ENCODE peak calls at places on chromosomes 12 and 14, in six cellular contexts. One of them, this sample, is unnamed.

GRCh38 chr12:57460457-57461325 is 1.1 kb downstream of the GLI1 start:
- DNase-seq in IMR-90: no peak
- DNase-seq in trophoblast cell: no peak
- DNase-seq in mesenchymal stem cell: no peak
- DNase-seq in H1: peak
- DNase-seq in neuronal stem cell: peak
- DNase-seq in this sample: peak

GRCh38 chr14:77303417-77304156 is 17.1 kb downstream of the POMT2 start:
- DNase-seq in H1: no peak
- DNase-seq in mesenchymal stem cell: peak
- DNase-seq in IMR-90: peak
- DNase-seq in neuronal stem cell: no peak
- DNase-seq in trophoblast cell: peak
- DNase-seq in this sample: no peak

GRCh38 chr12:47312794-47313426 is 233.2 kb upstream of the AMIGO2 start:
- DNase-seq in neuronal stem cell: no peak
- DNase-seq in mesenchymal stem cell: no peak
- DNase-seq in IMR-90: no peak
- DNase-seq in H1: no peak
- DNase-seq in trophoblast cell: no peak
- DNase-seq in this sample: no peak

GRCh38 chr14:100214768-100215079 is 24.2 kb upstream of the YY1 start:
- DNase-seq in IMR-90: no peak
- DNase-seq in trophoblast cell: no peak
- DNase-seq in neuronal stem cell: no peak
- DNase-seq in mesenchymal stem cell: peak
- DNase-seq in H1: no peak
- DNase-seq in this sample: no peak

GRCh38 chr12:133081408-133081806 is 684 bp downstream of the ZNF140 start:
- DNase-seq in IMR-90: no peak
- DNase-seq in H1: no peak
- DNase-seq in trophoblast cell: no peak
- DNase-seq in neuronal stem cell: no peak
- DNase-seq in mesenchymal stem cell: no peak
- DNase-seq in this sample: no peak

GRCh38 chr14:104746951-104747481 is 5.9 kb upstream of the SIVA1 start:
- DNase-seq in neuronal stem cell: no peak
- DNase-seq in mesenchymal stem cell: peak
- DNase-seq in trophoblast cell: no peak
- DNase-seq in H1: no peak
- DNase-seq in IMR-90: peak
- DNase-seq in this sample: no peak

GRCh38 chr12:96883571-96883970 is 23.5 kb upstream of the NEDD1 start:
- DNase-seq in mesenchymal stem cell: peak
- DNase-seq in trophoblast cell: no peak
- DNase-seq in neuronal stem cell: no peak
- DNase-seq in H1: no peak
- DNase-seq in IMR-90: peak
- DNase-seq in this sample: no peak

GRCh38 chr12:69900720-69901131 is 75.7 kb downstream of the MYRFL start:
- DNase-seq in IMR-90: peak
- DNase-seq in mesenchymal stem cell: peak
- DNase-seq in trophoblast cell: peak
- DNase-seq in neuronal stem cell: peak
- DNase-seq in H1: peak
- DNase-seq in this sample: peak

GRCh38 chr14:42149609-42150261 is 543.1 kb downstream of the LRFN5 start:
- DNase-seq in IMR-90: no peak
- DNase-seq in H1: no peak
- DNase-seq in mesenchymal stem cell: peak
- DNase-seq in neuronal stem cell: no peak
- DNase-seq in trophoblast cell: no peak
- DNase-seq in this sample: no peak

GRCh38 chr12:106174876-106175275 is 36.1 kb upstream of the NUAK1 start:
- DNase-seq in neuronal stem cell: no peak
- DNase-seq in trophoblast cell: peak
- DNase-seq in mesenchymal stem cell: no peak
- DNase-seq in IMR-90: peak
- DNase-seq in H1: no peak
- DNase-seq in this sample: no peak

GRCh38 chr14:45426685-45427282 is 173.8 kb upstream of the MIS18BP1 start:
- DNase-seq in IMR-90: peak
- DNase-seq in neuronal stem cell: peak
- DNase-seq in trophoblast cell: peak
- DNase-seq in H1: no peak
- DNase-seq in mesenchymal stem cell: peak
- DNase-seq in this sample: peak

GRCh38 chr14:106831322-106831720 is 1304.9 kb downstream of the TMEM121 start:
- DNase-seq in H1: peak
- DNase-seq in mesenchymal stem cell: no peak
- DNase-seq in IMR-90: no peak
- DNase-seq in trophoblast cell: peak
- DNase-seq in neuronal stem cell: no peak
- DNase-seq in this sample: no peak

GRCh38 chr12:91994208-91994797 is 151.3 kb downstream of the BTG1 start:
- DNase-seq in mesenchymal stem cell: no peak
- DNase-seq in IMR-90: no peak
- DNase-seq in neuronal stem cell: no peak
- DNase-seq in H1: no peak
- DNase-seq in trophoblast cell: no peak
- DNase-seq in this sample: no peak

GRCh38 chr12:132284071-132284492 is 45.3 kb downstream of the GALNT9 start:
- DNase-seq in mesenchymal stem cell: no peak
- DNase-seq in neuronal stem cell: no peak
- DNase-seq in trophoblast cell: no peak
- DNase-seq in H1: no peak
- DNase-seq in IMR-90: peak
- DNase-seq in this sample: no peak

GRCh38 chr14:35034440-35034833 is 11.6 kb upstream of the FAM177A1 start:
- DNase-seq in trophoblast cell: no peak
- DNase-seq in neuronal stem cell: no peak
- DNase-seq in mesenchymal stem cell: no peak
- DNase-seq in H1: no peak
- DNase-seq in IMR-90: no peak
- DNase-seq in this sample: no peak

GRCh38 chr12:109592905-109593272 is 19.3 kb downstream of the MVK start:
- DNase-seq in mesenchymal stem cell: no peak
- DNase-seq in H1: no peak
- DNase-seq in IMR-90: no peak
- DNase-seq in neuronal stem cell: no peak
- DNase-seq in trophoblast cell: no peak
- DNase-seq in this sample: no peak

GRCh38 chr14:96363751-96364336 is 518 bp downstream of the GSKIP start:
- DNase-seq in mesenchymal stem cell: peak
- DNase-seq in IMR-90: peak
- DNase-seq in H1: no peak
- DNase-seq in trophoblast cell: peak
- DNase-seq in neuronal stem cell: no peak
- DNase-seq in this sample: peak

GRCh38 chr12:13211191-13211858 is 14.8 kb downstream of the EMP1 start:
- DNase-seq in IMR-90: peak
- DNase-seq in mesenchymal stem cell: peak
- DNase-seq in neuronal stem cell: no peak
- DNase-seq in H1: no peak
- DNase-seq in trophoblast cell: no peak
- DNase-seq in this sample: no peak

GRCh38 chr12:132493482-132494178 is 3.7 kb downstream of the FBRSL1 start:
- DNase-seq in mesenchymal stem cell: no peak
- DNase-seq in IMR-90: no peak
- DNase-seq in neuronal stem cell: no peak
- DNase-seq in H1: no peak
- DNase-seq in trophoblast cell: no peak
- DNase-seq in this sample: no peak

GRCh38 chr12:23536293-23536692 is 413.2 kb downstream of the SOX5 start:
- DNase-seq in H1: no peak
- DNase-seq in neuronal stem cell: no peak
- DNase-seq in trophoblast cell: no peak
- DNase-seq in mesenchymal stem cell: no peak
- DNase-seq in IMR-90: no peak
- DNase-seq in this sample: no peak

GRCh38 chr14:76056128-76056527 is 70.6 kb downstream of the IFT43 start:
- DNase-seq in IMR-90: peak
- DNase-seq in trophoblast cell: no peak
- DNase-seq in mesenchymal stem cell: peak
- DNase-seq in neuronal stem cell: no peak
- DNase-seq in H1: no peak
- DNase-seq in this sample: peak

GRCh38 chr12:107337354-107338095 is 244.2 kb upstream of the CRY1 start:
- DNase-seq in IMR-90: peak
- DNase-seq in mesenchymal stem cell: no peak
- DNase-seq in trophoblast cell: no peak
- DNase-seq in H1: no peak
- DNase-seq in neuronal stem cell: no peak
- DNase-seq in this sample: no peak

DNA sequence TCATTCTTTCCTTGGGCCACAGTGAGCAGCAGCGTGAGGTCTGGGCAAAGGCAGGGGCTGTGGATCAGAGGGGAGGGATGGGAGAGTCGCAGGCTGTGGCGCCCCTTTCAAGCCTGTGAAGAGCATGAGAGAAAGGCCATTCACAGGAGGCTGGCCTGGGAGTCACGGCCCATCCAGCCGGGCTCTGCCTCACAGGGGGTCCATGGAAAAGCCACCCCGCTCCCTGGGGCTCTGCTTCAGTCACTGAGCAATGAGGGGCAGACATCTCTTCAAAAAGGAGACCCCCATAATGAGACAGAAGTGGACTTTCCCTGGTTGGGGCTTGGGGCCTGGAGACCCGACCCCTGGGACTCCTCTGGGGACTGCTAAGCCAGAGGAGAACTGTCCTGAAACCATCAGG is 117.0 kb upstream of the GSC start:
- DNase-seq in trophoblast cell: no peak
- DNase-seq in mesenchymal stem cell: no peak
- DNase-seq in neuronal stem cell: no peak
- DNase-seq in H1: no peak
- DNase-seq in IMR-90: no peak
- DNase-seq in this sample: no peak
- H4K91ac ChIP-seq in trophoblast cell: no peak
- H4K91ac ChIP-seq in mesenchymal stem cell: no peak
- H4K91ac ChIP-seq in neuronal stem cell: no peak
- H4K91ac ChIP-seq in H1: no peak
- H4K91ac ChIP-seq in IMR-90: no peak
- H4K91ac ChIP-seq in this sample: no peak

GRCh38 chr12:19410211-19410610 is 29.1 kb upstream of the AEBP2 start:
- DNase-seq in IMR-90: no peak
- DNase-seq in H1: no peak
- DNase-seq in mesenchymal stem cell: peak
- DNase-seq in trophoblast cell: no peak
- DNase-seq in neuronal stem cell: no peak
- DNase-seq in this sample: no peak
- H2BK120ac ChIP-seq in IMR-90: no peak
- H2BK120ac ChIP-seq in H1: peak
- H2BK120ac ChIP-seq in mesenchymal stem cell: no peak
- H2BK120ac ChIP-seq in trophoblast cell: no peak
- H2BK120ac ChIP-seq in neuronal stem cell: no peak
- H2BK120ac ChIP-seq in this sample: no peak

GRCh38 chr12:88011755-88012154 is 17.4 kb downstream of the C12orf50 start:
- DNase-seq in mesenchymal stem cell: no peak
- DNase-seq in trophoblast cell: no peak
- DNase-seq in neuronal stem cell: no peak
- DNase-seq in H1: no peak
- DNase-seq in IMR-90: no peak
- DNase-seq in this sample: no peak

GRCh38 chr12:88017964-88018363 is 11.2 kb downstream of the C12orf50 start:
- DNase-seq in IMR-90: no peak
- DNase-seq in trophoblast cell: no peak
- DNase-seq in mesenchymal stem cell: no peak
- DNase-seq in H1: no peak
- DNase-seq in neuronal stem cell: no peak
- DNase-seq in this sample: no peak

GRCh38 chr12:88015825-88016224 is 13.4 kb downstream of the C12orf50 start:
- DNase-seq in mesenchymal stem cell: no peak
- DNase-seq in H1: no peak
- DNase-seq in neuronal stem cell: no peak
- DNase-seq in trophoblast cell: no peak
- DNase-seq in IMR-90: no peak
- DNase-seq in this sample: no peak
- H4K91ac ChIP-seq in mesenchymal stem cell: no peak
- H4K91ac ChIP-seq in H1: no peak
- H4K91ac ChIP-seq in neuronal stem cell: no peak
- H4K91ac ChIP-seq in trophoblast cell: no peak
- H4K91ac ChIP-seq in IMR-90: no peak
- H4K91ac ChIP-seq in this sample: no peak

DNA sequence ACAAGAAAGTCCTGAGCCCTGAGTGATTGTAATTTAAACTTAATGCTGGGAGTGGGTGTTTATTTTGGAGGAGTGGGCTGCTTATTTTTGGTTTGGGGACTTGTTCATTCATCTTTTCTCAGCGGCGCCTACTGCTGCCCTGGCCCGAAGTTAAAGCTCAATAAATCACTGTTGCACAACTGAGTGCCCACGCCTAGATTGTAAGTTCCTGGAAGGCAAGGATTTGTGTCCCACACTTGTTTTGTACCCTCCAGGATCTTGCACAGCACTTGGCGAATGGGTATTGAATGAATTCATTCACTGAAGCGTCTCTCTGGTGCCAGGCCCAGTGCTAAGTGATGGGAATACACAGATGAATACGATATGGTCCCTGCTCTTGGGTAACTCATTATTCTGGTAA is 153.3 kb upstream of the PARP11 start:
- DNase-seq in neuronal stem cell: no peak
- DNase-seq in mesenchymal stem cell: no peak
- DNase-seq in IMR-90: no peak
- DNase-seq in H1: no peak
- DNase-seq in trophoblast cell: no peak
- DNase-seq in this sample: no peak
- H2BK120ac ChIP-seq in neuronal stem cell: no peak
- H2BK120ac ChIP-seq in mesenchymal stem cell: peak
- H2BK120ac ChIP-seq in IMR-90: no peak
- H2BK120ac ChIP-seq in H1: peak
- H2BK120ac ChIP-seq in trophoblast cell: peak
- H2BK120ac ChIP-seq in this sample: no peak

GRCh38 chr12:54379401-54380201 is 4.9 kb downstream of the ZNF385A start:
- DNase-seq in trophoblast cell: peak
- DNase-seq in neuronal stem cell: peak
- DNase-seq in IMR-90: peak
- DNase-seq in mesenchymal stem cell: peak
- DNase-seq in H1: peak
- DNase-seq in this sample: peak
- H4K91ac ChIP-seq in trophoblast cell: peak
- H4K91ac ChIP-seq in neuronal stem cell: no peak
- H4K91ac ChIP-seq in IMR-90: no peak
- H4K91ac ChIP-seq in mesenchymal stem cell: no peak
- H4K91ac ChIP-seq in H1: no peak
- H4K91ac ChIP-seq in this sample: no peak

GRCh38 chr12:124916370-124917134 is 2.1 kb upstream of the UBC start:
- DNase-seq in neuronal stem cell: no peak
- DNase-seq in trophoblast cell: peak
- DNase-seq in mesenchymal stem cell: peak
- DNase-seq in H1: no peak
- DNase-seq in IMR-90: peak
- DNase-seq in this sample: no peak

GRCh38 chr12:124919646-124920352 is 5.3 kb upstream of the UBC start:
- DNase-seq in trophoblast cell: peak
- DNase-seq in neuronal stem cell: no peak
- DNase-seq in IMR-90: peak
- DNase-seq in mesenchymal stem cell: peak
- DNase-seq in H1: no peak
- DNase-seq in this sample: peak

GRCh38 chr12:124917841-124918621 is 3.6 kb upstream of the UBC start:
- DNase-seq in trophoblast cell: peak
- DNase-seq in neuronal stem cell: no peak
- DNase-seq in H1: no peak
- DNase-seq in mesenchymal stem cell: no peak
- DNase-seq in IMR-90: peak
- DNase-seq in this sample: no peak

GRCh38 chr12:124915249-124916236 is 1.1 kb upstream of the UBC start:
- DNase-seq in IMR-90: peak
- DNase-seq in trophoblast cell: peak
- DNase-seq in neuronal stem cell: no peak
- DNase-seq in H1: no peak
- DNase-seq in mesenchymal stem cell: peak
- DNase-seq in this sample: peak

GRCh38 chr12:124917135-124917840 is 2.8 kb upstream of the UBC start:
- DNase-seq in H1: peak
- DNase-seq in mesenchymal stem cell: peak
- DNase-seq in IMR-90: peak
- DNase-seq in trophoblast cell: peak
- DNase-seq in neuronal stem cell: peak
- DNase-seq in this sample: peak
- H2BK120ac ChIP-seq in H1: peak
- H2BK120ac ChIP-seq in mesenchymal stem cell: peak
- H2BK120ac ChIP-seq in IMR-90: peak
- H2BK120ac ChIP-seq in trophoblast cell: peak
- H2BK120ac ChIP-seq in neuronal stem cell: no peak
- H2BK120ac ChIP-seq in this sample: peak